ENCODE peak calls at places on chromosome X, in nine cellular contexts. One of them, this sample, is unnamed.

GRCh38 chrX:101287402-101287801 is 3.7 kb downstream of the TAF7L start:
- DNase-seq in HepG2: peak; percentile 11
- DNase-seq in psoas muscle: no peak
- DNase-seq in lower lobe of right lung: no peak
- DNase-seq in right lobe of liver: no peak
- DNase-seq in left ventricle myocardium inferior: no peak
- DNase-seq in K562: peak; percentile 16
- DNase-seq in fibroblast of lung: peak; percentile 14
- DNase-seq in effector memory CD4-positive, alpha-beta T cell: no peak
- DNase-seq in this sample: peak; percentile 32

GRCh38 chrX:56785442-56785841 is 56.4 kb downstream of the NBDY start:
- DNase-seq in left ventricle myocardium inferior: no peak
- DNase-seq in right lobe of liver: no peak
- DNase-seq in K562: no peak
- DNase-seq in HepG2: no peak
- DNase-seq in lower lobe of right lung: no peak
- DNase-seq in fibroblast of lung: no peak
- DNase-seq in psoas muscle: no peak
- DNase-seq in effector memory CD4-positive, alpha-beta T cell: no peak
- DNase-seq in this sample: no peak

GRCh38 chrX:67523002-67523711 is 20.7 kb upstream of the AR start:
- DNase-seq in effector memory CD4-positive, alpha-beta T cell: no peak
- DNase-seq in left ventricle myocardium inferior: no peak
- DNase-seq in fibroblast of lung: no peak
- DNase-seq in lower lobe of right lung: no peak
- DNase-seq in K562: no peak
- DNase-seq in HepG2: no peak
- DNase-seq in psoas muscle: no peak
- DNase-seq in right lobe of liver: peak; percentile 60
- DNase-seq in this sample: no peak

GRCh38 chrX:129622757-129623301 is 31.9 kb downstream of the APLN start:
- DNase-seq in fibroblast of lung: peak; percentile 84
- DNase-seq in psoas muscle: no peak
- DNase-seq in right lobe of liver: no peak
- DNase-seq in effector memory CD4-positive, alpha-beta T cell: no peak
- DNase-seq in lower lobe of right lung: no peak
- DNase-seq in left ventricle myocardium inferior: no peak
- DNase-seq in HepG2: no peak
- DNase-seq in K562: no peak
- DNase-seq in this sample: no peak

GRCh38 chrX:119694601-119695534 is 1.9 kb upstream of the SEPTIN6 start:
- DNase-seq in effector memory CD4-positive, alpha-beta T cell: no peak
- DNase-seq in psoas muscle: no peak
- DNase-seq in HepG2: peak; percentile 39
- DNase-seq in lower lobe of right lung: no peak
- DNase-seq in right lobe of liver: no peak
- DNase-seq in left ventricle myocardium inferior: no peak
- DNase-seq in K562: no peak
- DNase-seq in fibroblast of lung: no peak
- DNase-seq in this sample: no peak

GRCh38 chrX:318068-318738 is 393 bp downstream of the GTPBP6 start:
- DNase-seq in psoas muscle: peak; percentile 98
- DNase-seq in left ventricle myocardium inferior: peak; percentile 98
- DNase-seq in effector memory CD4-positive, alpha-beta T cell: peak; percentile 98
- DNase-seq in K562: peak; percentile 88
- DNase-seq in HepG2: peak; percentile 98
- DNase-seq in lower lobe of right lung: peak; percentile 99
- DNase-seq in right lobe of liver: peak; percentile 98
- DNase-seq in fibroblast of lung: peak; percentile 97
- DNase-seq in this sample: peak; percentile 99

GRCh38 chrX:115330498-115331138 is 41.1 kb downstream of the LUZP4 start:
- DNase-seq in lower lobe of right lung: no peak
- DNase-seq in fibroblast of lung: peak; percentile 60
- DNase-seq in psoas muscle: peak; percentile 22
- DNase-seq in left ventricle myocardium inferior: no peak
- DNase-seq in right lobe of liver: peak; percentile 45
- DNase-seq in HepG2: peak; percentile 36
- DNase-seq in K562: peak; percentile 41
- DNase-seq in effector memory CD4-positive, alpha-beta T cell: no peak
- DNase-seq in this sample: peak; percentile 44

GRCh38 chrX:98071331-98071730 is 1187.6 kb downstream of the RPA4 start:
- DNase-seq in left ventricle myocardium inferior: no peak
- DNase-seq in HepG2: no peak
- DNase-seq in lower lobe of right lung: no peak
- DNase-seq in psoas muscle: no peak
- DNase-seq in fibroblast of lung: no peak
- DNase-seq in K562: no peak
- DNase-seq in effector memory CD4-positive, alpha-beta T cell: no peak
- DNase-seq in right lobe of liver: no peak
- DNase-seq in this sample: no peak

GRCh38 chrX:125507119-125507518 is 187.4 kb downstream of the TEX13C start:
- DNase-seq in K562: no peak
- DNase-seq in psoas muscle: no peak
- DNase-seq in effector memory CD4-positive, alpha-beta T cell: no peak
- DNase-seq in lower lobe of right lung: no peak
- DNase-seq in HepG2: no peak
- DNase-seq in left ventricle myocardium inferior: no peak
- DNase-seq in fibroblast of lung: peak; percentile 30
- DNase-seq in right lobe of liver: no peak
- DNase-seq in this sample: no peak

GRCh38 chrX:130575831-130576404 is 174.1 kb downstream of the RBMX2 start:
- DNase-seq in HepG2: peak; percentile 14
- DNase-seq in lower lobe of right lung: peak; percentile 41
- DNase-seq in fibroblast of lung: peak; percentile 27
- DNase-seq in left ventricle myocardium inferior: peak; percentile 15
- DNase-seq in K562: peak; percentile 46
- DNase-seq in effector memory CD4-positive, alpha-beta T cell: no peak
- DNase-seq in right lobe of liver: peak; percentile 51
- DNase-seq in psoas muscle: peak; percentile 16
- DNase-seq in this sample: peak; percentile 5

GRCh38 chrX:150291014-150291413 is 72.1 kb upstream of the MAMLD1 start:
- DNase-seq in fibroblast of lung: no peak
- DNase-seq in lower lobe of right lung: no peak
- DNase-seq in right lobe of liver: peak; percentile 91
- DNase-seq in effector memory CD4-positive, alpha-beta T cell: no peak
- DNase-seq in HepG2: no peak
- DNase-seq in left ventricle myocardium inferior: no peak
- DNase-seq in psoas muscle: no peak
- DNase-seq in K562: no peak
- DNase-seq in this sample: no peak

GRCh38 chrX:17527135-17527701 is 152.2 kb downstream of the NHS start:
- DNase-seq in effector memory CD4-positive, alpha-beta T cell: no peak
- DNase-seq in K562: no peak
- DNase-seq in lower lobe of right lung: peak; percentile 80
- DNase-seq in left ventricle myocardium inferior: peak; percentile 54
- DNase-seq in right lobe of liver: no peak
- DNase-seq in HepG2: no peak
- DNase-seq in psoas muscle: peak; percentile 26
- DNase-seq in fibroblast of lung: peak; percentile 28
- DNase-seq in this sample: peak; percentile 20

GRCh38 chrX:71282514-71283408 is 674 bp upstream of the NONO start:
- DNase-seq in left ventricle myocardium inferior: no peak
- DNase-seq in K562: peak; percentile 37
- DNase-seq in psoas muscle: no peak
- DNase-seq in HepG2: peak; percentile 29
- DNase-seq in lower lobe of right lung: no peak
- DNase-seq in fibroblast of lung: peak; percentile 66
- DNase-seq in effector memory CD4-positive, alpha-beta T cell: peak; percentile 33
- DNase-seq in right lobe of liver: no peak
- DNase-seq in this sample: peak; percentile 7

GRCh38 chrX:25873196-25873595 is 264.9 kb upstream of the MAGEB18 start:
- DNase-seq in effector memory CD4-positive, alpha-beta T cell: no peak
- DNase-seq in fibroblast of lung: peak; percentile 4
- DNase-seq in psoas muscle: no peak
- DNase-seq in lower lobe of right lung: no peak
- DNase-seq in HepG2: no peak
- DNase-seq in K562: no peak
- DNase-seq in right lobe of liver: no peak
- DNase-seq in left ventricle myocardium inferior: no peak
- DNase-seq in this sample: no peak

GRCh38 chrX:12327836-12328235 is 189.6 kb downstream of the FRMPD4 start:
- DNase-seq in HepG2: no peak
- DNase-seq in left ventricle myocardium inferior: no peak
- DNase-seq in lower lobe of right lung: no peak
- DNase-seq in psoas muscle: no peak
- DNase-seq in K562: no peak
- DNase-seq in fibroblast of lung: no peak
- DNase-seq in right lobe of liver: no peak
- DNase-seq in effector memory CD4-positive, alpha-beta T cell: no peak
- DNase-seq in this sample: no peak
- H3K27ac ChIP-seq in HepG2: no peak overlapping the region
- H3K27ac ChIP-seq in left ventricle myocardium inferior: no peak overlapping the region
- H3K27ac ChIP-seq in lower lobe of right lung: no peak overlapping the region
- H3K27ac ChIP-seq in psoas muscle: no peak overlapping the region
- H3K27ac ChIP-seq in K562: no peak overlapping the region
- H3K27ac ChIP-seq in fibroblast of lung: no peak overlapping the region
- H3K27ac ChIP-seq in right lobe of liver: no peak overlapping the region
- H3K27ac ChIP-seq in effector memory CD4-positive, alpha-beta T cell: no peak overlapping the region
- H3K27ac ChIP-seq in this sample: no peak overlapping the region

DNA sequence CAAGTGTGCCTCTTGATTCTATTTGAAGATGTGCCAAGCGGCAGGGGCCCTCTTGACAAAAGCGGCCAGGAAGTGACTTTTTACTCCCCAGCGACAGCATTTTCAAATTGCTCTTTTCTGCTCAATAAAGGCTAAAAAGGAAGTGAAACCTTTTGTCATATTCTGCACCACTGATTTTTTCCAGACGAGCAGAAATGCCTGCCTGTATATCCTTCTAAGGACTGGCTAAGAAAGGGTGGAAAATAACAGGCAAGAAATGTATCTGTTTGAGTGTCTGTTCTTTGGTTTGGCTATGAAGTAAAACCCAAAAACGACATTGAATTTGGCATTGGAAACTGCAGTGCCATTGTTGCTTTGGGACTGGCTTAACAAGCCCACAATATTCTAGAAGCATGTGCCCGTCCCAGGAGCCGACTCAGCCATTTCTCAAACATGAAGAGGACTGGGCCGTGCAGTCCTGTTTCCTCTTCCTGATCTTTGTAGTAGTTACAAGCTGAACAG is 25.5 kb downstream of the TMSB4X start:
- DNase-seq in HepG2: no peak
- DNase-seq in fibroblast of lung: no peak
- DNase-seq in left ventricle myocardium inferior: no peak
- DNase-seq in effector memory CD4-positive, alpha-beta T cell: no peak
- DNase-seq in right lobe of liver: no peak
- DNase-seq in psoas muscle: no peak
- DNase-seq in lower lobe of right lung: peak; percentile 50
- DNase-seq in K562: no peak
- DNase-seq in this sample: no peak
- H3K4me1 ChIP-seq in HepG2: no peaks in the 10 kb centered on the region
- H3K4me1 ChIP-seq in fibroblast of lung: no peaks in the 10 kb centered on the region
- H3K4me1 ChIP-seq in left ventricle myocardium inferior: peaks cover 14% of the 10 kb centered on the region
- H3K4me1 ChIP-seq in effector memory CD4-positive, alpha-beta T cell: peaks cover 44% of the 10 kb centered on the region
- H3K4me1 ChIP-seq in right lobe of liver: no peaks in the 10 kb centered on the region
- H3K4me1 ChIP-seq in psoas muscle: no peaks in the 10 kb centered on the region
- H3K4me1 ChIP-seq in lower lobe of right lung: peaks cover 31% of the 10 kb centered on the region
- H3K4me1 ChIP-seq in K562: peaks cover 2% of the 10 kb centered on the region
- H3K4me1 ChIP-seq in this sample: peaks cover 5% of the 10 kb centered on the region

GRCh38 chrX:143633530-143634372 is 2.1 kb downstream of the SLITRK4 start:
- DNase-seq in psoas muscle: no peak
- DNase-seq in right lobe of liver: no peak
- DNase-seq in HepG2: no peak
- DNase-seq in left ventricle myocardium inferior: no peak
- DNase-seq in fibroblast of lung: no peak
- DNase-seq in effector memory CD4-positive, alpha-beta T cell: no peak
- DNase-seq in lower lobe of right lung: peak; percentile 28
- DNase-seq in K562: no peak
- DNase-seq in this sample: no peak
- H3K27ac ChIP-seq in psoas muscle: peak overlapping the region; percentile 68
- H3K27ac ChIP-seq in right lobe of liver: no peak overlapping the region
- H3K27ac ChIP-seq in HepG2: no peak overlapping the region
- H3K27ac ChIP-seq in left ventricle myocardium inferior: no peak overlapping the region
- H3K27ac ChIP-seq in fibroblast of lung: no peak overlapping the region
- H3K27ac ChIP-seq in effector memory CD4-positive, alpha-beta T cell: no peak overlapping the region
- H3K27ac ChIP-seq in lower lobe of right lung: no peak overlapping the region
- H3K27ac ChIP-seq in K562: no peak overlapping the region
- H3K27ac ChIP-seq in this sample: no peak overlapping the region

GRCh38 chrX:45794323-45794994 is 593.8 kb upstream of the DIPK2B start:
- DNase-seq in left ventricle myocardium inferior: no peak
- DNase-seq in K562: no peak
- DNase-seq in lower lobe of right lung: no peak
- DNase-seq in HepG2: no peak
- DNase-seq in fibroblast of lung: no peak
- DNase-seq in effector memory CD4-positive, alpha-beta T cell: no peak
- DNase-seq in right lobe of liver: no peak
- DNase-seq in psoas muscle: no peak
- DNase-seq in this sample: no peak

GRCh38 chrX:45795546-45795945 is 594.9 kb upstream of the DIPK2B start:
- DNase-seq in HepG2: no peak
- DNase-seq in right lobe of liver: no peak
- DNase-seq in left ventricle myocardium inferior: no peak
- DNase-seq in lower lobe of right lung: no peak
- DNase-seq in effector memory CD4-positive, alpha-beta T cell: no peak
- DNase-seq in psoas muscle: no peak
- DNase-seq in fibroblast of lung: peak; percentile 62
- DNase-seq in K562: no peak
- DNase-seq in this sample: no peak

GRCh38 chrX:45799576-45799975 is 598.9 kb upstream of the DIPK2B start:
- DNase-seq in fibroblast of lung: no peak
- DNase-seq in right lobe of liver: no peak
- DNase-seq in psoas muscle: no peak
- DNase-seq in effector memory CD4-positive, alpha-beta T cell: no peak
- DNase-seq in HepG2: no peak
- DNase-seq in left ventricle myocardium inferior: no peak
- DNase-seq in lower lobe of right lung: no peak
- DNase-seq in K562: no peak
- DNase-seq in this sample: peak; percentile 22

DNA sequence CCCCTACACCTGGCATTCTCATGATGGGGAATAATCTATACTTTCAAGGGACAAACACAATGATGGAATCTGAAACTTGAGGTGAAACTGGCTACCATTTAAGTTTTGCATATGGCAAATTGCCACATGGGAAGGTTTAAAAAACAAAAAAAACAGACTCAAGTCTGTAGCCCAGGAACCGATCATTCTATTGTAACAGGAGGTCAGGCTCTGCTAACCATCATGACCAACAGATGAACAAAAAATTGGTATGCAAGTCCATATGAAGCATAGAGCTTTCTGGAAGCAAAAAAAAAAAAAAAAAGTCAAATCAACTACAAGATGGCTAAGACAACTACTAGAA is 594.3 kb upstream of the DIPK2B start:
- DNase-seq in psoas muscle: no peak
- DNase-seq in HepG2: no peak
- DNase-seq in K562: no peak
- DNase-seq in left ventricle myocardium inferior: no peak
- DNase-seq in right lobe of liver: no peak
- DNase-seq in effector memory CD4-positive, alpha-beta T cell: no peak
- DNase-seq in fibroblast of lung: no peak
- DNase-seq in lower lobe of right lung: no peak
- DNase-seq in this sample: no peak
- H3K4me1 ChIP-seq in psoas muscle: no peaks in the 10 kb centered on the region
- H3K4me1 ChIP-seq in HepG2: no peaks in the 10 kb centered on the region
- H3K4me1 ChIP-seq in K562: no peaks in the 10 kb centered on the region
- H3K4me1 ChIP-seq in left ventricle myocardium inferior: no peaks in the 10 kb centered on the region
- H3K4me1 ChIP-seq in right lobe of liver: no peaks in the 10 kb centered on the region
- H3K4me1 ChIP-seq in effector memory CD4-positive, alpha-beta T cell: no peaks in the 10 kb centered on the region
- H3K4me1 ChIP-seq in fibroblast of lung: peaks cover 3% of the 10 kb centered on the region
- H3K4me1 ChIP-seq in lower lobe of right lung: no peaks in the 10 kb centered on the region
- H3K4me1 ChIP-seq in this sample: no peaks in the 10 kb centered on the region